ENCODE peak calls at places on chromosomes 5 and 9, in seven cellular contexts. A, W, D, X, G, C and B are unnamed samples.
A peak's percentile ranks its signal among the peaks of the same experiment; 100 is the strongest.

GRCh38 chr9:89477811-89478583 is 19.9 kb downstream of the SEMA4D start:
- DNase-seq in X (peak; percentile 36), W (peak; percentile 48), G (peak; percentile 46), A (no peak), C (peak; percentile 63), D (no peak), B (no peak)

GRCh38 chr9:129624168-129624759 is 1.7 kb upstream of the NTMT1 start:
- DNase-seq in D (no peak), W (peak; percentile 91), C (no peak), G (peak; percentile 53), A (peak; percentile 83), X (peak; percentile 49), B (no peak)

GRCh38 chr5:144042157-144042556 is 128.3 kb downstream of the YIPF5 start:
- DNase-seq in X (no peak), C (no peak), A (no peak), W (no peak), G (no peak), D (no peak), B (no peak)

GRCh38 chr9:36878161-36878560 is 155.9 kb downstream of the PAX5 start:
- DNase-seq in X (no peak), W (no peak), A (peak; percentile 28), D (no peak), C (no peak), G (no peak), B (no peak)

GRCh38 chr5:137923856-137924255 is 34.6 kb downstream of the PKD2L2 start:
- DNase-seq in A (no peak), W (no peak), C (no peak), G (peak; percentile 48), D (no peak), X (no peak), B (no peak)

GRCh38 chr5:2167671-2168070 is 284.9 kb upstream of the IRX4 start:
- DNase-seq in C (no peak), D (no peak), A (no peak), G (no peak), W (no peak), X (no peak), B (no peak)

GRCh38 chr5:150457112-150457511 is 7.6 kb upstream of the RPS14 start:
- DNase-seq in G (no peak), D (no peak), X (no peak), C (no peak), W (no peak), A (no peak), B (no peak)

GRCh38 chr9:87080512-87081225 is 133.4 kb upstream of the GAS1 start:
- DNase-seq in W (peak; percentile 47), G (no peak), A (no peak), C (no peak), X (no peak), D (no peak), B (no peak)

GRCh38 chr9:35832814-35833213 is 3.8 kb downstream of the TMEM8B start:
- DNase-seq in D (no peak), W (no peak), C (no peak), X (no peak), G (no peak), A (no peak), B (no peak)

GRCh38 chr5:77628840-77629552 is 9.5 kb downstream of the OTP start:
- DNase-seq in C (no peak), G (no peak), A (no peak), W (peak; percentile 46), X (no peak), D (no peak), B (no peak)

GRCh38 chr5:39409036-39409435 is 15.7 kb downstream of the DAB2 start:
- DNase-seq in C (no peak), W (no peak), G (no peak), A (no peak), X (no peak), D (no peak), B (no peak)

GRCh38 chr9:130332384-130332926 is 66.9 kb downstream of the HMCN2 start:
- DNase-seq in D (no peak), W (peak; percentile 44), A (peak; percentile 62), G (no peak), C (no peak), X (no peak), B (no peak)

GRCh38 chr9:127215266-127216209 is 49.0 kb upstream of the GARNL3 start:
- DNase-seq in X (no peak), G (no peak), W (peak; percentile 13), D (no peak), A (no peak), C (no peak), B (no peak)
- H3K4me3 ChIP-seq in X (no peak overlapping the region), G (no peak overlapping the region), W (no peak overlapping the region), D (no peak overlapping the region), A (no peak overlapping the region), C (no peak overlapping the region), B (no peak overlapping the region)

DNA sequence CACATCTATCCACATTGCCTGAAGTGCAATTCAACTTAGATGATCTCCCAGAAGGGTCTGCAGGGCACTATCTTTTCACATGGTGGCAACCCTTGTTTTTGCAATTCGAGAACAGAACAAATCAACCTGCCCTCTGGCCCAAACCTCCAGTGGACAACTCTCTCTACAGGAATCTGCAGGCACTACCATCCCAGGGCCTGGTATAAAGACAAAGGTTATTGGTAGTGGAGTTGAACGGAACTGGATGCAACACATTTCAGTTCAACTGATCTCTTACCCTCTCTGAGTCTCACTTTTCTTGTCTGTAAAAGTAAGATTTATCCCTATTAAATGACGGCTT is 153.2 kb upstream of the EGFLAM start:
- DNase-seq in D (no peak), X (no peak), W (no peak), G (no peak), A (no peak), C (no peak), B (no peak)
- H3K27me3 ChIP-seq in D (peaks cover 3% of the 10 kb centered on the region), X (no peaks in the 10 kb centered on the region), W (no peaks in the 10 kb centered on the region), G (peaks cover 1% of the 10 kb centered on the region), A (no peaks in the 10 kb centered on the region), C (no peaks in the 10 kb centered on the region), B (no peaks in the 10 kb centered on the region)

GRCh38 chr5:16508730-16509531 is 43.3 kb upstream of the ZNF622 start:
- DNase-seq in C (no peak), W (peak; percentile 67), X (no peak), D (no peak), G (no peak), A (peak; percentile 78), B (no peak)
- H3K4me3 ChIP-seq in C (no peak overlapping the region), W (no peak overlapping the region), X (no peak overlapping the region), D (no peak overlapping the region), G (no peak overlapping the region), A (peak overlapping the region; percentile 38), B (no peak overlapping the region)

GRCh38 chr9:79490657-79491250 is 81.0 kb upstream of the TLE4 start:
- DNase-seq in X (no peak), W (no peak), C (no peak), D (no peak), G (no peak), A (no peak), B (no peak)

GRCh38 chr9:79489241-79490000 is 82.3 kb upstream of the TLE4 start:
- DNase-seq in X (no peak), C (peak; percentile 21), G (peak; percentile 62), A (no peak), W (no peak), D (no peak), B (no peak)

DNA sequence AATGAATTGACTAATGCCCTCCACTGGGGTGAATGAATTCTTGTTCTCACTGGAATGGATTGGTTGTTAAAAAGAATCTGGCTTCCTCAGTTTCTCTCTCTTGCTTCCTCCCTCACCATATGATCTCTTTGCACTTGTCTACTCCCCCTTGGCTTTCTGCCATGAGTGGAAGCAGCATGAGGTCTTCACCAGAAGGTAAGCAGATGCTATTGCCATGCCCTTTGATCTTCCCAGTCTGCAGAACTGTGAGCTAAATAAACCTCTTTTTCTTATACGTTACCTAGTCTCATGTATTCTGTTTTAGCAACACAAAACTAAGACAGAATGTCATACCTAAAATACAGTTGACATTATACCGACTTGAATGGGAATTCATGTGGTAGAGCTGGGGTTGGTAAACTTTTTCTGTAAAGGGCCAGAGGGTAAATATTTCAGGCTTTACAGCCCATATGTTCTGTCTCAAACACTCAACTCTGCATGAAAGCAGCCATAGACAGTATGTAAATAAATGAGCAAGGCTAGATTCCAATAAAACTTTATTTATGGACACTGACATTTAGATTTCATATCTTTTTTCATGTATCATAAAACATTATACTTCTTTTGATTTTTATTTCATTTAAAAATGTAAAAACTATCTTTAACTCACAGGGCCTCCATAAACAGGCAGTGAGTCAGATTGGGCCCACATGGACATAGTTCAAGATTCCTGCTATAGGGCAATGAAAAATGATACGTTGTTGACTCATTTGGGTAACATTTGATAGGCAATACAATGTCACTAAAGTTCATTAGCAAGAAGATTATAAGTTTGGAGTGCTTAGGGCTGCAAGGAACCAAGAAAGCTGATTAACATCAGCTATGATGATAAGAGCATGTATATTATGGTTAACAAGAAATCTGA is 79.4 kb upstream of the TLE4 start:
- DNase-seq in X (no peak), W (no peak), D (no peak), G (peak; percentile 22), A (no peak), C (no peak), B (no peak)
- H3K27me3 ChIP-seq in X (no peaks in the 10 kb centered on the region), W (no peaks in the 10 kb centered on the region), D (no peaks in the 10 kb centered on the region), G (no peaks in the 10 kb centered on the region), A (no peaks in the 10 kb centered on the region), C (no peaks in the 10 kb centered on the region), B (no peaks in the 10 kb centered on the region)

GRCh38 chr5:51378061-51378409 is 5.2 kb upstream of the ISL1 start:
- DNase-seq in C (no peak), X (no peak), A (no peak), W (no peak), G (no peak), D (no peak), B (no peak)
- H3K4me3 ChIP-seq in C (no peak overlapping the region), X (no peak overlapping the region), A (no peak overlapping the region), W (peak overlapping the region; percentile 14), G (no peak overlapping the region), D (no peak overlapping the region), B (no peak overlapping the region)

DNA sequence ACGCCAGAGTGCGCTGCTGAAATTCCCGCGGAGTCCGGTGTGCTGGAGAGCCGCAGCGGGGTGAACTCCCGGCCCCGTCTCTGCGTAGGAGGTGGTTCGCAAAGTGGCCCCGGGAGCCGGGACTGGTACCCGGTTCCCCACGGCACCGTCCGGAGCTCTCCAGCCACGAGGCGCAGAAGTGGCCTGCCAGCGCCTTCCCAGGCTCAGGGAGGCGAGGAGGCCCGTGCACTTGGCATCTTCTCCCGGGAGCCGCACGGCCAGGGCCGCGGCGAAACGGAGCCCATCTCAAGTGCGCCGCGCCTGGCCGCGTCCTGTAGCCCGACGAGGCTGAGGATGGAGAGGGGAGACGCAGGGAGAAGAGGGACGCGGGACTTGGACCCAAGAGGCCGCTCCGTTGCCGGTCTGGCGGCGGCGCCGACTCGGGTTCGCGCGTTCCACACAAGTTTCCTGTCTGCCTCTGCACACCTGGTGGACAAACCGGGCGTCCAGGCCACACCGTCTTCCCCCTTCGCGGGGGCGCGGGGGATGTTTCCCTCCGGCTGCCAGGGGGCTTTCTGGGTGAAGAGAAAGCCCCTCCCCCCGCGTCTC is 1.0 kb upstream of the IRX1 start:
- DNase-seq in G (no peak), X (no peak), C (no peak), W (peak; percentile 88), D (no peak), A (no peak), B (no peak)
- H3K27me3 ChIP-seq in G (peaks cover 66% of the 10 kb centered on the region), X (peaks cover 8% of the 10 kb centered on the region), C (peaks cover 79% of the 10 kb centered on the region), W (peaks cover 97% of the 10 kb centered on the region), D (peaks cover 65% of the 10 kb centered on the region), A (peaks cover 96% of the 10 kb centered on the region), B (no peaks in the 10 kb centered on the region)